ENCODE peak calls at places on chromosomes 1 and 21, in six cellular contexts. A is WTC11, E is GM12878, T is SK-N-SH, C is endothelial cell of umbilical vein, K is K562. W is an unnamed sample.

GRCh38 chr1:197307551-197307950 is 39.5 kb downstream of the CRB1 start:
- DNase-seq in A (no peak), E (no peak), T (no peak), C (no peak), K (no peak), W (no peak)

GRCh38 chr1:112402682-112403643 is 6.9 kb downstream of the CTTNBP2NL start:
- DNase-seq in A (no peak), E (no peak), T (no peak), C (no peak), K (no peak), W (no peak)

GRCh38 chr21:31710586-31710985 is 21.3 kb downstream of the SCAF4 start:
- DNase-seq in A (no peak), E (no peak), T (no peak), C (peak), K (no peak), W (no peak)

GRCh38 chr21:42248783-42249597 is 30.1 kb downstream of the ABCG1 start:
- DNase-seq in A (no peak), E (peak), T (no peak), C (no peak), K (no peak), W (no peak)

GRCh38 chr1:69648486-69648885 is 80.8 kb downstream of the LRRC7 start:
- DNase-seq in A (no peak), E (no peak), T (no peak), C (peak), K (no peak), W (no peak)

GRCh38 chr1:171355727-171356126 is 41.7 kb downstream of the FMO4 start:
- DNase-seq in A (no peak), E (no peak), T (no peak), C (no peak), K (no peak), W (no peak)

GRCh38 chr1:157045251-157046218 is at the start of gene ARHGEF11:
- DNase-seq in A (peak), E (no peak), T (peak), C (peak), K (peak), W (peak)

GRCh38 chr1:111563619-111564018 is 56.0 kb upstream of the RAP1A start:
- DNase-seq in A (no peak), E (no peak), T (no peak), C (no peak), K (no peak), W (peak)

GRCh38 chr1:227886993-227887696 is 60.6 kb downstream of the WNT9A start:
- DNase-seq in A (peak), E (no peak), T (peak), C (peak), K (peak), W (no peak)

GRCh38 chr1:101364370-101365120 is 127.7 kb downstream of the S1PR1 start:
- DNase-seq in A (no peak), E (no peak), T (no peak), C (no peak), K (no peak), W (no peak)

GRCh38 chr1:66788231-66788939 is 12.7 kb downstream of the INSL5 start:
- DNase-seq in A (no peak), E (no peak), T (no peak), C (no peak), K (no peak), W (no peak)

GRCh38 chr1:187839873-187840272 is 1011.1 kb downstream of the PLA2G4A start:
- DNase-seq in A (no peak), E (no peak), T (no peak), C (no peak), K (no peak), W (no peak)

GRCh38 chr21:21007606-21008005 is 9.4 kb downstream of the NCAM2 start:
- DNase-seq in A (no peak), E (no peak), T (no peak), C (no peak), K (no peak), W (no peak)

GRCh38 chr1:87141556-87141955 is 187.1 kb upstream of the LMO4 start:
- DNase-seq in A (no peak), E (no peak), T (no peak), C (no peak), K (no peak), W (no peak)

GRCh38 chr1:223665592-223666312 is at the start of gene CAPN8:
- DNase-seq in A (no peak), E (no peak), T (no peak), C (no peak), K (no peak), W (no peak)

GRCh38 chr1:8516278-8516777 is 198.4 kb downstream of the SLC45A1 start:
- DNase-seq in A (no peak), E (no peak), T (no peak), C (no peak), K (no peak), W (no peak)

GRCh38 chr1:240766831-240767230 is 154.9 kb upstream of the GREM2 start:
- DNase-seq in A (no peak), E (no peak), T (no peak), C (no peak), K (no peak), W (no peak)

GRCh38 chr1:64031191-64031590 is 172.2 kb upstream of the UBE2U start:
- DNase-seq in A (no peak), E (no peak), T (no peak), C (no peak), K (no peak), W (no peak)

GRCh38 chr1:6239950-6240768 is 3.8 kb upstream of the HES3 start:
- DNase-seq in A (no peak), E (no peak), T (no peak), C (no peak), K (no peak), W (no peak)

GRCh38 chr1:224080082-224080774 is 33.7 kb upstream of the FBXO28 start:
- DNase-seq in A (no peak), E (no peak), T (no peak), C (peak), K (peak), W (no peak)

GRCh38 chr21:17580319-17580718 is 32.4 kb downstream of the BTG3 start:
- DNase-seq in A (no peak), E (no peak), T (no peak), C (no peak), K (no peak), W (no peak)

GRCh38 chr1:40059292-40059959 is 18.9 kb downstream of the CAP1 start:
- DNase-seq in A (peak), E (no peak), T (no peak), C (peak), K (peak), W (no peak)

GRCh38 chr1:113199718-113200455 is 126.9 kb downstream of the LRIG2 start:
- DNase-seq in A (no peak), E (no peak), T (peak), C (no peak), K (no peak), W (no peak)

GRCh38 chr1:209767706-209768105 is 11.9 kb downstream of the TRAF3IP3 start:
- DNase-seq in A (no peak), E (no peak), T (no peak), C (no peak), K (no peak), W (no peak)

GRCh38 chr1:87329756-87330200 is 1.1 kb downstream of the LMO4 start:
- DNase-seq in A (no peak), E (no peak), T (no peak), C (peak), K (no peak), W (no peak)

GRCh38 chr1:116738673-116739370 is 15.4 kb upstream of the CD2 start:
- DNase-seq in A (no peak), E (peak), T (no peak), C (no peak), K (no peak), W (no peak)

GRCh38 chr1:92989936-92990582 is 28.8 kb upstream of the DIPK1A start:
- DNase-seq in A (no peak), E (no peak), T (no peak), C (no peak), K (no peak), W (no peak)

GRCh38 chr1:94864821-94865220 is 44.7 kb downstream of the SLC44A3 start:
- DNase-seq in A (no peak), E (no peak), T (no peak), C (no peak), K (no peak), W (peak)

GRCh38 chr1:186518395-186518794 is 57.5 kb upstream of the PDC start:
- DNase-seq in A (no peak), E (no peak), T (no peak), C (no peak), K (no peak), W (peak)

GRCh38 chr1:9717193-9718005 is 65.9 kb downstream of the PIK3CD start:
- DNase-seq in A (peak), E (peak), T (peak), C (peak), K (peak), W (no peak)

GRCh38 chr1:155858805-155859233 is 548 bp upstream of the SYT11 start:
- DNase-seq in A (no peak), E (no peak), T (no peak), C (no peak), K (no peak), W (no peak)

GRCh38 chr1:177185209-177185608 is 14.5 kb downstream of the BRINP2 start:
- DNase-seq in A (peak), E (no peak), T (no peak), C (no peak), K (peak), W (peak)

GRCh38 chr1:110602466-110602865 is 3.7 kb downstream of the KCNA2 start:
- DNase-seq in A (no peak), E (no peak), T (no peak), C (no peak), K (no peak), W (no peak)

GRCh38 chr1:162069334-162070093 is at the start of gene NOS1AP:
- DNase-seq in A (peak), E (no peak), T (peak), C (peak), K (peak), W (peak)

DNA sequence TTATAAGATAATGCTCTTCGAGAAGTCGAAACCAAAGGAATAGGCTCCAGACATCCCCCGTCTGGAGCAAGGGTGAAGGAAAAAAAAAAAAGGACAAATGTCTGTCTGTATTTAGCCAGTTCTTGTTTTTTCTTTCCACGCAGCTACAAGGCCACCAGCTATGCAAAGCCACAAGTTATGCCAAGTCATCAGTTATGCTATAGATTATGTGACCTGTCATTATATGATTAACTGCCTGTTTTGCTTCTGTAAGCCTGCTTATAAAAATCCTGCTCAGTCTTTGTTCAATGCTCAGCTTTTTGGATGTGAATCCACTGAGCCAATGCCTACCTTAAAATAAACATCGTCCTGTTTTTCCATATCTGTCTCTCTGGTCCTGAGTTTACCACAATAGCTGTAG is 2.5 kb upstream of the THEM5 start:
- DNase-seq in A (no peak), E (no peak), T (no peak), C (no peak), K (no peak), W (no peak)
- TF ChIP-seq MAX in A (no peak), E (no peak), T (no peak), C (no peak), K (no peak), W (no peak)

GRCh38 chr1:202216691-202217090 is 23.1 kb downstream of the LGR6 start:
- DNase-seq in A (no peak), E (no peak), T (no peak), C (no peak), K (no peak), W (no peak)
- TF ChIP-seq MAX in A (no peak), E (no peak), T (no peak), C (no peak), K (no peak), W (no peak)

DNA sequence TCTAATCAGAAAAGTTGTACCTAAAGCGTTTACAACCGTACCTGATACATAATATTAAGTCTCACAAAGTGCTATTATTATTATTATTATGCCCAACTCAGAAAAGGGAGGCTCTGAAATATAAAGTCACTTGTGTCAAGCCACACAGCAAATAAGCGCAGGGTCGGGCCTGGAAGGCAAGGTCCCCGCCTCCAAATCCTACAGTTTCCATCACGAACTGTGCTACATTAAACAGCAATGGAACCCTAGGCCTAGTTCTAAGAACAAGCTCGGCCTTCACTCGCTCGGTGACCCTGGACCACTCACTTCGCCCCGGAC is 550 bp downstream of the PARS2 start:
- DNase-seq in A (no peak), E (no peak), T (peak), C (no peak), K (no peak), W (peak)
- TF ChIP-seq MAX in A (no peak), E (no peak), T (no peak), C (no peak), K (no peak), W (no peak)

DNA sequence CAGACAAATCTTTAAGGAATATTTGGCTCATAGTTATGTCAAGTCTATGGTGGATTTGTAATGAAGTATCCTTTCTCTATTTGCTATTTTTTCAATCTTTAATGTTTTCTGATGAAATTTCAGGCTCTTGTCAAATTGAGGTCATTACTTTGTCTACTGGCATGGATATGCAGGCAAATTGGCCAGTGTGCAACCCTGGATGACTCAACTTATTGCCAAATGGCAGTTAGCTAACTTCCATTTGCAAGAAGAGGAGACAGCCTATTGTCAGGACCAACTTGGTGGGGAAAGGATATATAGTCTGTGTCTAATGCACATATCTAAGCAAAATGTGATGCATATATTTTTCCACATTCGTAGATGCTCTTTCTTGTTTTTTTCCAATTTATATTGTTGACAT is 530.5 kb downstream of the PTBP2 start:
- DNase-seq in A (no peak), E (no peak), T (no peak), C (no peak), K (no peak), W (no peak)
- TF ChIP-seq MAX in A (no peak), E (no peak), T (no peak), C (no peak), K (no peak), W (no peak)

GRCh38 chr21:39531777-39532333 is 80.1 kb downstream of the SH3BGR start:
- DNase-seq in A (no peak), E (no peak), T (no peak), C (no peak), K (no peak), W (no peak)
- TF ChIP-seq MAX in A (no peak), E (no peak), T (no peak), C (no peak), K (no peak), W (no peak)

GRCh38 chr21:46021978-46022544 is 40.5 kb downstream of the COL6A1 start:
- DNase-seq in A (no peak), E (no peak), T (no peak), C (no peak), K (no peak), W (no peak)
- TF ChIP-seq MAX in A (no peak), E (no peak), T (no peak), C (no peak), K (no peak), W (no peak)

DNA sequence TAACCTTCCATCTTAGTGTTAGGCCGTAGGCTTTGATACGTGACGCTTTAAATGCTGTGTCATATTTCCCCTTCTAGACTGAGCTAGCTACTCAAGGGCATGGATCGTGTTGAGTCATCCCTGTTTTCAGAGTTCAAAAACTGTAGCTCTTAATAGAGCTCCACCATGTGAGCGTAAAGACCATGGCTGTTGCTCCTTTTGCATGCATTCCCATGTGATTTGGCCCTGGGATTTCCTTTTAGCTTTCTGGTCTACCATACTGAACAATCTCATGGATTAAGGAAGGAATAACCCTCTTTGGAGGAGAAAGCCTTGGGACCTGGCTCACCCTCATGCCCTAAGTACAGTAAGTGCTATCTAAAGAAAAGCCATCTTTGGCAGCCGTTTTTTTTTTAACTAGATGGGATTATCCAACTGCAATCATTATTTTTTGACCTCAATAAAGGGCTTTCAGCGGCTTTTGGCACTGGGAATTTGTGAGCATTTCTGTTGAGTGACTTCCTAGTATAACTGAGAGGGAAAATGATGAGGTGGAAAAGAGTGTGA is 76.6 kb downstream of the PLPP3 start:
- DNase-seq in A (no peak), E (no peak), T (no peak), C (peak), K (peak), W (no peak)
- TF ChIP-seq MAX in A (no peak), E (no peak), T (no peak), C (no peak), K (no peak), W (no peak)

GRCh38 chr1:54608561-54609230 is 14.6 kb downstream of the FAM151A start:
- DNase-seq in A (peak), E (no peak), T (no peak), C (no peak), K (no peak), W (no peak)

GRCh38 chr1:54611621-54612020 is 11.7 kb downstream of the FAM151A start:
- DNase-seq in A (no peak), E (no peak), T (no peak), C (no peak), K (no peak), W (no peak)

GRCh38 chr1:54609301-54609921 is 13.9 kb downstream of the FAM151A start:
- DNase-seq in A (peak), E (no peak), T (no peak), C (no peak), K (no peak), W (no peak)

GRCh38 chr1:54610601-54611580 is 12.4 kb downstream of the FAM151A start:
- DNase-seq in A (peak), E (no peak), T (no peak), C (no peak), K (no peak), W (no peak)

DNA sequence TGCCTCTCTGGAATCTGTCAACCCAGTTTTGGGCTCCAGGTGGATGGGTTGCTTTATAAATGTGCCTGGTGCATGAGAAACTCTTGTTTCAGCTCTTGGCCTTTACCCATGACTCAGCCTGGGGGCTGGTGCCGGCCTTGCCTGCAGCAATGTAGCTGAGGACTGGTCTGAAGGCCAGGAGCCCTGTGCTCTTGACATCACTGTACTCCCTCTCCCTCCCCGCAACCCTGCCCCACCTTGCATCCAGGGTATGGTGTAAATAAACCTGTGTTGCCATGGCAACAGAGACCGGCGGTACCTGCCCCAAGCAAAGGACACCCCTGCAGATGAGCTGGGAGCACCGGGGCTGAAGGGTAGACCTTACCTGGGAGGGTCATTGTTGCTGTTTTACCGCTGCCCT is 13.3 kb downstream of the FAM151A start:
- DNase-seq in A (peak), E (no peak), T (no peak), C (no peak), K (no peak), W (no peak)
- TF ChIP-seq MAX in A (no peak), E (no peak), T (no peak), C (no peak), K (no peak), W (no peak)